ENCODE peak calls at places on chromosomes 11 and 22, in eight cellular contexts. F, U, E, L, G, M, H and T are unnamed samples.
A peak's percentile ranks its signal among the peaks of the same experiment; 100 is the strongest.

GRCh38 chr22:23300476-23300875 is 120.2 kb downstream of the BCR start:
- DNase-seq in U (no peak), H (no peak), E (no peak), L (no peak), G (no peak), M (no peak), F (no peak), T (no peak)

GRCh38 chr22:31734512-31734911 is 15.4 kb downstream of the PRR14L start:
- DNase-seq in G (no peak), L (no peak), H (no peak), M (no peak), E (peak; percentile 59), F (peak; percentile 56), U (no peak), T (no peak)

GRCh38 chr11:131943296-131943695 is 572.9 kb downstream of the NTM start:
- DNase-seq in U (no peak), M (no peak), G (no peak), L (no peak), H (no peak), F (no peak), E (no peak), T (no peak)

GRCh38 chr11:62611705-62612365 is 740 bp downstream of the EML3 start:
- DNase-seq in F (peak; percentile 55), U (peak; percentile 74), G (peak; percentile 50), M (peak; percentile 60), E (peak; percentile 72), H (peak; percentile 35), L (no peak), T (no peak)

GRCh38 chr22:24871611-24872205 is 65.7 kb downstream of the SGSM1 start:
- DNase-seq in E (no peak), U (no peak), H (no peak), M (no peak), L (no peak), G (no peak), F (no peak), T (no peak)

GRCh38 chr11:45289369-45289768 is 3.2 kb upstream of the SYT13 start:
- DNase-seq in F (peak; percentile 20), G (no peak), U (no peak), E (peak; percentile 72), H (no peak), M (no peak), L (no peak), T (no peak)

GRCh38 chr22:35835998-35836691 is 118.5 kb downstream of the APOL5 start:
- DNase-seq in M (peak; percentile 75), H (peak; percentile 35), F (peak; percentile 79), G (no peak), L (peak; percentile 45), U (no peak), E (peak; percentile 84), T (no peak)

GRCh38 chr22:46149998-46150549 is at the start of gene PPARA:
- DNase-seq in F (peak; percentile 81), L (peak; percentile 91), M (peak; percentile 82), E (peak; percentile 99), H (peak; percentile 93), U (peak; percentile 79), G (peak; percentile 76), T (peak; percentile 93)

GRCh38 chr11:108944486-108945178 is 279.8 kb downstream of the DDX10 start:
- DNase-seq in H (no peak), L (no peak), F (no peak), G (no peak), M (no peak), U (no peak), E (no peak), T (no peak)

GRCh38 chr11:97015327-97015726 is 625.5 kb downstream of the JRKL start:
- DNase-seq in H (no peak), F (no peak), U (no peak), M (no peak), L (no peak), G (no peak), E (no peak), T (no peak)

GRCh38 chr11:68792400-68792955 is 41.2 kb upstream of the TESMIN start:
- DNase-seq in F (peak; percentile 43), L (no peak), U (no peak), E (no peak), G (no peak), M (no peak), H (no peak), T (no peak)

GRCh38 chr11:63523151-63523550 is 13.5 kb upstream of the PLAAT4 start:
- DNase-seq in U (no peak), G (no peak), L (no peak), H (no peak), F (no peak), M (no peak), E (no peak), T (no peak)

GRCh38 chr11:10678106-10678505 is 15.4 kb downstream of the IRAG1 start:
- DNase-seq in L (no peak), U (no peak), M (no peak), G (no peak), F (no peak), H (no peak), E (no peak), T (no peak)

GRCh38 chr22:48316876-48317250 is 1510.8 kb downstream of the BRD1 start:
- DNase-seq in E (no peak), M (no peak), G (no peak), L (no peak), H (no peak), U (no peak), F (no peak), T (no peak)

GRCh38 chr22:44889233-44889878 is 120.4 kb downstream of the PHF21B start:
- DNase-seq in U (no peak), L (no peak), G (no peak), E (no peak), H (no peak), F (no peak), M (peak; percentile 44), T (no peak)

GRCh38 chr11:65551572-65552398 is 6.4 kb downstream of the LTBP3 start:
- DNase-seq in H (peak; percentile 82), E (no peak), F (peak; percentile 41), U (peak; percentile 76), L (no peak), G (no peak), M (peak; percentile 70), T (peak; percentile 55)

GRCh38 chr11:124446926-124447325 is 1.4 kb upstream of the OR8B8 start:
- DNase-seq in G (no peak), U (no peak), M (no peak), F (no peak), H (no peak), L (no peak), E (no peak), T (no peak)

GRCh38 chr11:107988397-107989158 is 20.1 kb upstream of the CUL5 start:
- DNase-seq in M (no peak), U (no peak), L (no peak), E (no peak), F (no peak), G (no peak), H (no peak), T (no peak)